ENCODE peak calls at places on chromosome 11, in four cellular contexts. Y is HCT116, I is neural progenitor cell, O is GM12865. N is an unnamed sample.
A peak's percentile ranks its signal among the peaks of the same experiment; 100 is the strongest.

GRCh38 chr11:10876168-10876567 is 18.3 kb upstream of the ZBED5 start:
- DNase-seq in Y (no peak), I (no peak), O (no peak), N (no peak)

GRCh38 chr11:117392979-117393378 is 65.3 kb downstream of the CEP164 start:
- DNase-seq in Y (no peak), I (no peak), O (no peak), N (no peak)

GRCh38 chr11:61888043-61888442 is 3.3 kb downstream of the FADS3 start:
- DNase-seq in Y (no peak), I (no peak), O (no peak), N (peak; percentile 88)

GRCh38 chr11:32137263-32137662 is 46.4 kb downstream of the RCN1 start:
- DNase-seq in Y (peak; percentile 34), I (no peak), O (no peak), N (peak; percentile 98)

GRCh38 chr11:99015634-99016454 is 4.9 kb upstream of the CNTN5 start:
- DNase-seq in Y (peak; percentile 12), I (peak; percentile 67), O (peak; percentile 55), N (peak; percentile 24)

GRCh38 chr11:108984021-108984420 is 319.2 kb downstream of the DDX10 start:
- DNase-seq in Y (no peak), I (no peak), O (no peak), N (no peak)

GRCh38 chr11:66312549-66313320 is 4.1 kb downstream of the CD248 start:
- DNase-seq in Y (peak; percentile 94), I (peak; percentile 100), O (peak; percentile 97), N (peak; percentile 94)

GRCh38 chr11:64599698-64600211 is 8.7 kb downstream of the SLC22A12 start:
- DNase-seq in Y (no peak), I (no peak), O (no peak), N (no peak)

GRCh38 chr11:1633864-1634263 is 4.3 kb downstream of the KRTAP5-5 start:
- DNase-seq in Y (no peak), I (no peak), O (no peak), N (no peak)

DNA sequence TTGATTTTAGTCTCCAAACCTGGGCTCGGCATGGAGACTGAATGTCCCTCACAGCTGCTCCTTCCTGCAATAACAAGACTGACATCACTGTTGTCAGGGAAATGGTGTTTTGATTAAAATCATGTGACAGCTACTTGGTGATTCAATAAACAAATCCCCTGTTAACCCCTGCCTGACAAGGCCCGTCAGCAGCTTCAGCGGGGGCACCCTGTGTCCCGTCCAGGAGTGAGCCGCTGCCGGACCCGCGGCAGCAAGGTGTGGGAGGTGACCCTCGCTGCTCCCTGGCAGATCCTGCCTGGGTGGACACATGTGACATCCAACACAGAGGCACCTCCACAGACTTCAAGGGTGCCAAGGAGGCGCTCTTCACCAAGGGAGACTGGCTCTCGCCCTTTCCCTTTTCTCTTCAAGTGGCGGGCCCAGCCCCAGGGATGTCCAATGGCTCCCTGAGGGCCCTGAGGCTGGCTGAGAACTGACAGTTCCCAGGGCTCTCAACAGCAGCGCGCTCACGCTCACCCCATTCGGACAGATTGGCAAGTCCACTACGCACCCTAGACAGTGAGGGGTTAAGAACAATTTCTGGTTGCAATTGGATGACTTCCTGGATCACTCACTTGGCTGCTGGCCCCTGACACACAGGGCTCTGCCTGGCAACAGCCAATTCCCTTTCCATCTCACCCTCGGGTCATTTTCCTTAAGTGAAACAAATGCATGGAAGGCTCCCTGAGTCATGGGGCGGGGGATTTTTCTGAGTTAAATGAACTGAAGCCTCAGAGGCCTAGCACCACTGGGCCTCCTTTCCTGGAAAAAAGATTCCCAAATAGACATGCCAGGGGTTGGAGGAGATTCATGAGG is 30.7 kb downstream of the PPP2R1B start:
- DNase-seq in Y (no peak), I (no peak), O (no peak), N (peak; percentile 98)
- H3K4me3 ChIP-seq in Y (no peak overlapping the region), I (no peak overlapping the region), O (no peak overlapping the region), N (peak overlapping the region; percentile 45)

DNA sequence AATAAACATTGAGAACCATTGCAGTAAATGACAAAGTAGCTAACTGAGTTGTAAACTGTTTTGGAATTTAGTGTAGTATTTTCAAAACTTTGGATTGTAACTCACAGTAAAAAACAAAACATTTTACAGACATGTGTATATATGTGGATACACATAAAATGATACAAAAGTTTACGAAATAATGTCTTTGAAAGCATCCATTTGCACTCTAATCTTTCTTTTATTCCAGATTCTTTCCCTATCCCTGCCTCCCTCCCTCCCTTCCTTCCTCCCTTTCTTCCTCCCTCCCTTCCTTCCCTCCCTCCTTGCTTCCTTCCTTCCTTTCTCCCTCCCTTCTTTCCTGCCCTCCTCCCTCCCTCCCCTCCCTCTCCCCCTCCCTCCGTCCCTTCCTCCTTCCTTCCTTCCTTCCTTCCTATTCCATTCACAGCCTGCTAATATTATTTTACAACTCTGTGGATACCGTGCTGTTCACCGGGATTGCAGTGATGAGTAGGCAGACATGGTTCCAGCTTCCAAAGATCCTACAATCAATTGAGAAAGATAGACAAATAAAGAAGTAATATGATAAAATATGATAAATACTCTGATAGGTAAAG is 3.5 kb downstream of the RRM1 start:
- DNase-seq in Y (no peak), I (no peak), O (no peak), N (no peak)
- H3K4me3 ChIP-seq in Y (no peak overlapping the region), I (no peak overlapping the region), O (no peak overlapping the region), N (no peak overlapping the region)

GRCh38 chr11:59923813-59924212 is 14.4 kb upstream of the OOSP1 start:
- DNase-seq in Y (no peak), I (no peak), O (no peak), N (no peak)

GRCh38 chr11:59918494-59918893 is 19.7 kb upstream of the OOSP1 start:
- DNase-seq in Y (no peak), I (no peak), O (no peak), N (peak; percentile 34)

GRCh38 chr11:59918987-59919589 is 19.1 kb upstream of the OOSP1 start:
- DNase-seq in Y (peak; percentile 56), I (peak; percentile 33), O (peak; percentile 37), N (peak; percentile 33)
- H3K4me3 ChIP-seq in Y (no peak overlapping the region), I (no peak overlapping the region), O (no peak overlapping the region), N (no peak overlapping the region)

GRCh38 chr11:85939099-85940015 is 84.2 kb downstream of the CCDC83 start:
- DNase-seq in Y (no peak), I (no peak), O (no peak), N (no peak)
- H3K4me3 ChIP-seq in Y (no peak overlapping the region), I (no peak overlapping the region), O (no peak overlapping the region), N (no peak overlapping the region)

GRCh38 chr11:22624742-22625447 is 728 bp downstream of the FANCF start:
- DNase-seq in Y (peak; percentile 12), I (peak; percentile 83), O (peak; percentile 88), N (peak; percentile 55)

GRCh38 chr11:22625448-22626287 is at the start of gene FANCF:
- DNase-seq in Y (peak; percentile 89), I (peak; percentile 95), O (peak; percentile 100), N (peak; percentile 99)

GRCh38 chr11:22627421-22627820 is 1.8 kb upstream of the FANCF start:
- DNase-seq in Y (no peak), I (no peak), O (no peak), N (no peak)

DNA sequence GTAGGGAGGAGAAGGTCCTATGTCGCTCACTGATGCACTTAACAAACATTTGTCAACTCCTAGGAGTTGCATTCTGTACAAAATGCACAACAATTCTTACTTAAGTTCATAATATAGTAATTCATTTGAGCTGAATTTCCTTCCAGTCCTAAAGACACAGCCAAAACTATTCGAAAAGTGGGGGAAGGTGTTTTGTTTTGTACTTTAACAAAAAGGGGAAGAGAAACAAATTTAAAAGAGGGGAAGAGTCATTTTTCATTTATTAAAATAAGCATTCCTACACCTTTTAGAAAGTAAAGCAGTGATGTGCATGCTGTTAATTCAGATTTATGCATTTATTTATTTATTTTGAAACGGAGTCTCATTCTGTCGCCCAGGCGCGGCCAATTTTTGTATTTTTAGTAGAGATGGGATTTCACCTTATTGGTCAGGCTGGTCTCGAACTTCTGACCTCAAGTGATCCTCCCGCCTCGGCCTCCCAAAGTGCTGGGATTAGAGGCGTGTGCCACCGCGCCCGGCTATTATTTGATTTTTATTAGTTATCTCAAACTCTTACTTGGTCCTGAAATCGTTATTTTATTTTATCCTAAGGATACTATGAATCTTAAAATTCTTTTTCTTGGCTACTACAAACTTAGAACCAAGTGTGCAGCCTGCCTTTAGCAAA is 1.1 kb upstream of the FANCF start:
- DNase-seq in Y (no peak), I (no peak), O (peak; percentile 2), N (no peak)
- H3K4me3 ChIP-seq in Y (no peak overlapping the region), I (no peak overlapping the region), O (peak overlapping the region; percentile 72), N (no peak overlapping the region)

GRCh38 chr11:104944080-104944479 is 24.3 kb downstream of the CASP4 start:
- DNase-seq in Y (no peak), I (no peak), O (no peak), N (no peak)
- H3K4me3 ChIP-seq in Y (no peak overlapping the region), I (no peak overlapping the region), O (no peak overlapping the region), N (no peak overlapping the region)